ENCODE peak calls at places on chromosome 10, in five cellular contexts. E, K, I, Q and G are unnamed samples.

GRCh38 chr10:133043541-133044225 is 44.0 kb upstream of the ADGRA1 start:
- ATAC-seq in E (no peak), K (no peak), I (no peak), Q (no peak), G (no peak)

GRCh38 chr10:18449631-18450030 is 201.8 kb downstream of the NSUN6 start:
- ATAC-seq in E (peak), K (no peak), I (no peak), Q (no peak), G (no peak)

GRCh38 chr10:17286562-17287089 is 58.6 kb downstream of the VIM start:
- ATAC-seq in E (no peak), K (no peak), I (no peak), Q (no peak), G (no peak)

GRCh38 chr10:76049581-76050290 is 618.3 kb downstream of the LRMDA start:
- ATAC-seq in E (no peak), K (no peak), I (no peak), Q (no peak), G (no peak)

GRCh38 chr10:25178411-25178810 is 3.6 kb downstream of the GPR158 start:
- ATAC-seq in E (no peak), K (no peak), I (no peak), Q (no peak), G (no peak)

GRCh38 chr10:124063736-124064135 is 29.7 kb downstream of the CHST15 start:
- ATAC-seq in E (no peak), K (no peak), I (no peak), Q (no peak), G (peak)

GRCh38 chr10:27188259-27188658 is 33.1 kb downstream of the MASTL start:
- ATAC-seq in E (no peak), K (no peak), I (no peak), Q (no peak), G (no peak)

GRCh38 chr10:133135116-133135465 is 24.9 kb upstream of the KNDC1 start:
- ATAC-seq in E (no peak), K (no peak), I (no peak), Q (no peak), G (no peak)

GRCh38 chr10:110260746-110261477 is 43.8 kb downstream of the SMNDC1 start:
- ATAC-seq in E (peak), K (no peak), I (no peak), Q (no peak), G (no peak)

GRCh38 chr10:24974978-24975377 is 22.6 kb upstream of the PRTFDC1 start:
- ATAC-seq in E (peak), K (no peak), I (no peak), Q (no peak), G (no peak)

GRCh38 chr10:126090911-126091728 is 194.8 kb downstream of the FANK1 start:
- ATAC-seq in E (no peak), K (no peak), I (no peak), Q (no peak), G (no peak)

GRCh38 chr10:50382576-50383023 is 131.3 kb upstream of the ASAH2 start:
- ATAC-seq in E (no peak), K (no peak), I (no peak), Q (no peak), G (no peak)

GRCh38 chr10:17220652-17221100 is 7.4 kb upstream of the VIM start:
- ATAC-seq in E (no peak), K (no peak), I (no peak), Q (no peak), G (no peak)

GRCh38 chr10:22475857-22476600 is 130.7 kb downstream of the SPAG6 start:
- ATAC-seq in E (peak), K (no peak), I (no peak), Q (peak), G (peak)